ENCODE peak calls at places on chromosome 3, in eight cellular contexts. Q is neural crest cell; D is SJSA1; M is HAP-1; F is activated effector memory CD4-positive, alpha-beta T cell treated with Interleukin-2 at 50 U/mL for 16 hours; G is H54; S is RPMI7951; L is SW480. U is an unnamed sample.

GRCh38 chr3:168051579-168052183 is 44.0 kb downstream of the GOLIM4 start:
- DNase-seq in L (no peak), M (no peak), S (no peak), Q (no peak), D (no peak), G (no peak), F (no peak), U (no peak)

GRCh38 chr3:136070953-136071949 is 105.7 kb downstream of the PPP2R3A start:
- DNase-seq in S (peak), D (peak), G (no peak), M (no peak), Q (no peak), L (peak), F (no peak), U (peak)

GRCh38 chr3:50807266-50807665 is 132.5 kb downstream of the DOCK3 start:
- DNase-seq in F (no peak), M (no peak), L (peak), G (no peak), D (no peak), Q (no peak), S (peak), U (no peak)

GRCh38 chr3:101195951-101196713 is 124.2 kb downstream of the IMPG2 start:
- DNase-seq in Q (no peak), G (no peak), D (peak), F (no peak), M (no peak), S (peak), L (peak), U (peak)

GRCh38 chr3:141076026-141076797 is 25.1 kb downstream of the SPSB4 start:
- DNase-seq in D (no peak), Q (no peak), M (peak), S (no peak), G (no peak), L (no peak), F (no peak), U (no peak)

GRCh38 chr3:152222327-152222726 is 46.4 kb upstream of the MBNL1 start:
- DNase-seq in M (no peak), S (peak), D (no peak), Q (no peak), G (no peak), F (no peak), L (no peak), U (no peak)

GRCh38 chr3:108388136-108389132 is 92.1 kb downstream of the HHLA2 start:
- DNase-seq in M (no peak), F (no peak), L (no peak), Q (no peak), G (no peak), S (no peak), D (no peak), U (no peak)

GRCh38 chr3:40593351-40593750 is 68.6 kb downstream of the ZNF621 start:
- DNase-seq in M (no peak), F (no peak), Q (no peak), D (no peak), L (no peak), S (peak), G (no peak), U (no peak)

GRCh38 chr3:190017575-190018288 is 103.0 kb downstream of the P3H2 start:
- DNase-seq in Q (no peak), S (peak), M (no peak), L (peak), D (peak), G (peak), F (no peak), U (peak)

GRCh38 chr3:8968375-8968882 is 5.2 kb upstream of the RAD18 start:
- DNase-seq in G (no peak), Q (no peak), D (no peak), L (no peak), M (no peak), S (no peak), F (no peak), U (no peak)

GRCh38 chr3:146125946-146126345 is 35.0 kb downstream of the PLOD2 start:
- DNase-seq in M (no peak), Q (no peak), S (peak), G (peak), D (peak), L (no peak), F (no peak), U (peak)

GRCh38 chr3:123071581-123071980 is 4.8 kb downstream of the PDIA5 start:
- DNase-seq in M (no peak), G (no peak), D (no peak), L (no peak), S (no peak), F (no peak), Q (no peak), U (no peak)

GRCh38 chr3:182682263-182683229 is 110.8 kb upstream of the ATP11B start:
- DNase-seq in L (peak), Q (peak), S (peak), D (peak), F (peak), M (peak), G (peak), U (peak)

GRCh38 chr3:11609481-11609880 is 34.2 kb downstream of the VGLL4 start:
- DNase-seq in Q (no peak), D (no peak), F (no peak), L (no peak), S (no peak), M (no peak), G (no peak), U (no peak)

GRCh38 chr3:31442755-31443154 is 90.0 kb upstream of the STT3B start:
- DNase-seq in F (no peak), S (no peak), Q (no peak), G (no peak), D (no peak), L (no peak), M (no peak), U (no peak)

GRCh38 chr3:184733181-184733580 is 21.3 kb upstream of the MAGEF1 start:
- DNase-seq in S (no peak), Q (no peak), G (no peak), L (peak), M (no peak), F (no peak), D (no peak), U (no peak)

GRCh38 chr3:129015388-129016105 is 14.4 kb downstream of the EFCC1 start:
- DNase-seq in M (no peak), D (no peak), G (no peak), S (no peak), F (peak), L (no peak), Q (no peak), U (no peak)

GRCh38 chr3:56974242-56974945 is 86.1 kb upstream of the SPATA12 start:
- DNase-seq in Q (no peak), M (no peak), F (no peak), L (no peak), G (no peak), D (no peak), S (peak), U (no peak)

GRCh38 chr3:71447803-71448202 is 135.7 kb downstream of the FOXP1 start:
- DNase-seq in D (no peak), S (no peak), L (no peak), M (no peak), F (no peak), G (no peak), Q (no peak), U (no peak)

GRCh38 chr3:98885851-98886250 is 15.6 kb downstream of the DCBLD2 start:
- DNase-seq in Q (no peak), F (no peak), S (peak), M (no peak), D (no peak), G (no peak), L (no peak), U (no peak)

GRCh38 chr3:126945171-126945721 is 37.7 kb upstream of the PLXNA1 start:
- DNase-seq in L (no peak), S (no peak), G (peak), Q (no peak), D (no peak), M (no peak), F (no peak), U (no peak)

GRCh38 chr3:186303985-186304384 is 58.0 kb downstream of the DGKG start:
- DNase-seq in S (no peak), Q (no peak), L (no peak), F (no peak), D (no peak), M (no peak), G (no peak), U (no peak)

GRCh38 chr3:102059145-102059943 is 210.0 kb downstream of the NFKBIZ start:
- DNase-seq in D (no peak), S (no peak), G (no peak), F (no peak), M (no peak), L (no peak), Q (no peak), U (no peak)

GRCh38 chr3:90221900-90222299 is 1114.5 kb downstream of the EPHA3 start:
- DNase-seq in D (no peak), M (no peak), G (no peak), F (no peak), S (no peak), Q (no peak), L (no peak), U (peak)

GRCh38 chr3:11566916-11567315 is 76.8 kb downstream of the VGLL4 start:
- DNase-seq in L (no peak), Q (no peak), D (no peak), S (no peak), M (no peak), F (no peak), G (no peak), U (no peak)

GRCh38 chr3:16311960-16312451 is 47.0 kb downstream of the OXNAD1 start:
- DNase-seq in M (no peak), L (no peak), D (no peak), S (peak), G (no peak), F (peak), Q (no peak), U (no peak)

GRCh38 chr3:183185696-183186095 is 23.2 kb upstream of the LAMP3 start:
- DNase-seq in M (no peak), S (peak), F (no peak), L (peak), G (peak), D (peak), Q (no peak), U (no peak)

GRCh38 chr3:5186854-5187151 is 704 bp upstream of the EDEM1 start:
- DNase-seq in G (no peak), F (no peak), D (no peak), L (no peak), M (no peak), Q (no peak), S (peak), U (no peak)

GRCh38 chr3:73385538-73385937 is 239.2 kb downstream of the PDZRN3 start:
- DNase-seq in S (no peak), Q (no peak), D (no peak), F (no peak), L (no peak), M (no peak), G (no peak), U (no peak)

GRCh38 chr3:77655421-77655820 is 615.5 kb downstream of the ROBO2 start:
- DNase-seq in L (no peak), F (no peak), G (no peak), M (no peak), D (no peak), S (no peak), Q (no peak), U (no peak)

GRCh38 chr3:23203651-23204111 is 554 bp downstream of the UBE2E2 start:
- DNase-seq in F (no peak), Q (peak), D (peak), G (peak), L (peak), M (peak), S (peak), U (no peak)

GRCh38 chr3:10941972-10942371 is 50.6 kb upstream of the SLC6A1 start:
- DNase-seq in G (no peak), F (no peak), L (no peak), M (peak), Q (peak), S (no peak), D (no peak), U (peak)

GRCh38 chr3:192409838-192410683 is 317.3 kb downstream of the FGF12 start:
- DNase-seq in D (no peak), G (peak), S (no peak), Q (peak), F (no peak), L (no peak), M (peak), U (no peak)